ENCODE peak calls at places on chromosomes 11 and 22, in five cellular contexts. One of them, this sample, is unnamed.

GRCh38 chr11:123018702-123019101 is 37.1 kb upstream of the BSX start:
- DNase-seq in A549: no peak
- DNase-seq in NCI-H1417: no peak
- DNase-seq in pulmonary artery endothelial cell: no peak
- DNase-seq in non-pigmented ciliary epithelial cell: no peak
- DNase-seq in this sample: no peak

GRCh38 chr11:117820071-117820470 is 4.5 kb downstream of the FXYD2 start:
- DNase-seq in NCI-H1417: peak
- DNase-seq in pulmonary artery endothelial cell: no peak
- DNase-seq in A549: no peak
- DNase-seq in non-pigmented ciliary epithelial cell: no peak
- DNase-seq in this sample: no peak

GRCh38 chr11:111379500-111380136 is 543 bp upstream of the POU2AF1 start:
- DNase-seq in non-pigmented ciliary epithelial cell: no peak
- DNase-seq in NCI-H1417: no peak
- DNase-seq in pulmonary artery endothelial cell: no peak
- DNase-seq in A549: no peak
- DNase-seq in this sample: no peak

GRCh38 chr22:20206709-20207215 is 55.9 kb upstream of the CCDC188 start:
- DNase-seq in non-pigmented ciliary epithelial cell: no peak
- DNase-seq in pulmonary artery endothelial cell: no peak
- DNase-seq in A549: peak
- DNase-seq in NCI-H1417: no peak
- DNase-seq in this sample: no peak

GRCh38 chr11:33736148-33736809 is at the start of gene CD59:
- DNase-seq in non-pigmented ciliary epithelial cell: no peak
- DNase-seq in pulmonary artery endothelial cell: peak
- DNase-seq in NCI-H1417: peak
- DNase-seq in A549: peak
- DNase-seq in this sample: peak

GRCh38 chr11:110758012-110758411 is 45.8 kb upstream of the ARHGAP20 start:
- DNase-seq in NCI-H1417: no peak
- DNase-seq in pulmonary artery endothelial cell: no peak
- DNase-seq in non-pigmented ciliary epithelial cell: no peak
- DNase-seq in A549: no peak
- DNase-seq in this sample: no peak

GRCh38 chr22:49924113-49924833 is 5.8 kb downstream of the CRELD2 start:
- DNase-seq in NCI-H1417: no peak
- DNase-seq in pulmonary artery endothelial cell: no peak
- DNase-seq in non-pigmented ciliary epithelial cell: no peak
- DNase-seq in A549: no peak
- DNase-seq in this sample: no peak

GRCh38 chr11:69677744-69678143 is 2.6 kb upstream of the LTO1 start:
- DNase-seq in non-pigmented ciliary epithelial cell: no peak
- DNase-seq in NCI-H1417: no peak
- DNase-seq in pulmonary artery endothelial cell: no peak
- DNase-seq in A549: no peak
- DNase-seq in this sample: no peak

GRCh38 chr11:20156876-20157613 is 3.2 kb downstream of the DBX1 start:
- DNase-seq in non-pigmented ciliary epithelial cell: no peak
- DNase-seq in NCI-H1417: no peak
- DNase-seq in A549: no peak
- DNase-seq in pulmonary artery endothelial cell: no peak
- DNase-seq in this sample: no peak